ENCODE peak calls at places on chromosome 21, in ten cellular contexts. E is OCI-LY7, C is mesenchymal stem cell, D is hepatocyte, P is fibroblast of lung, G is osteoblast, V is PC-3, X is IMR-90, R is MM.1S, B is HCT116. T is an unnamed sample.

GRCh38 chr21:41247561-41247968 is 69.0 kb upstream of the FAM3B start:
- DNase-seq in E (no peak), C (no peak), D (no peak), P (peak), G (peak), V (no peak), X (peak), R (no peak), B (no peak), T (no peak)

GRCh38 chr21:39576518-39577128 is 36.1 kb upstream of the B3GALT5 start:
- DNase-seq in E (no peak), C (no peak), D (no peak), P (no peak), G (no peak), V (no peak), X (no peak), R (no peak), B (no peak), T (no peak)

GRCh38 chr21:16133248-16133647 is 403.5 kb downstream of the USP25 start:
- DNase-seq in E (no peak), C (no peak), D (no peak), P (no peak), G (no peak), V (no peak), X (no peak), R (no peak), B (no peak), T (no peak)

GRCh38 chr21:35375115-35375514 is 326.0 kb upstream of the RUNX1 start:
- DNase-seq in E (no peak), C (peak), D (peak), P (peak), G (no peak), V (peak), X (peak), R (no peak), B (no peak), T (peak)

GRCh38 chr21:41373253-41373652 is 11.4 kb downstream of the MX2 start:
- DNase-seq in E (no peak), C (no peak), D (no peak), P (no peak), G (no peak), V (no peak), X (no peak), R (no peak), B (no peak), T (no peak)

GRCh38 chr21:44092201-44092600 is 15.0 kb upstream of the PWP2 start:
- DNase-seq in E (no peak), C (no peak), D (no peak), P (no peak), G (peak), V (no peak), X (no peak), R (no peak), B (no peak), T (no peak)

GRCh38 chr21:27814226-27814625 is 847.3 kb upstream of the ADAMTS5 start:
- DNase-seq in E (no peak), C (no peak), D (no peak), P (no peak), G (no peak), V (no peak), X (no peak), R (no peak), B (no peak), T (no peak)

GRCh38 chr21:36821032-36821299 is 122.1 kb downstream of the SIM2 start:
- DNase-seq in E (no peak), C (no peak), D (no peak), P (no peak), G (no peak), V (no peak), X (no peak), R (no peak), B (no peak), T (no peak)

GRCh38 chr21:36732217-36732616 is 33.3 kb downstream of the SIM2 start:
- DNase-seq in E (no peak), C (no peak), D (no peak), P (no peak), G (no peak), V (no peak), X (no peak), R (no peak), B (no peak), T (no peak)

DNA sequence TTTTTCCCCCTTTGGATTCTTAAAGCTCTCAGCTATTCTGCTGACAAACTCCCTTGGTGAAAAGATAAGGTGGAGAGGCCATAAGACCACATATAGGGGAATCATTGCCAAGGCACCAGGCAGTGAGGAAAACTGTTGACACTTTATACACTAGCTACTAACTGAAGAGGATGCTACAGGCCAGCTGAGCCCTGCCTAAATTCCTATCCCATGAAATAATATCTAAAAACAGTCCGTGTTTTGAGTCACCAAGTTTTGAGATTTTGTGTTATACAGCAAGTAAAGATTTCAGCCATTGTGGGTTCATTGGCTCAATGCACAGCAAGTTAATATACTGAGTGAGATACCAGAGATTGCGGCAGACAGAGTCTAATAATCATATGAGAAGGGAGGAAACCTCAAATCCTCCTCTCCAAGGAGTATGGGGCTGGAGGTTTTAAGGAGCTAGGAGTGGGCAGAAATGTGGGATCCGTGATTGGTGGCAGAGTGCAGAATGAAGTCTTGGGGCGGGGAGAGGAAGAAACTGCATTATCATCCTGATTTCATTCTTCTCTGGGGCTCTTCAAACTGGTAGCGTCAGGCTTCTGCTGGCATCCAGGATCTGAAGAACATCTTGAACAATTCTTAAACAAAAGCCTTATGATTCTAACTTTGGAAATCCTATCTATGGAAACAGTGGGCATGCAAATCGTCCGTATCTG is 9.2 kb downstream of the CLDN8 start:
- DNase-seq in E (no peak), C (peak), D (no peak), P (peak), G (peak), V (peak), X (no peak), R (no peak), B (no peak), T (peak)
- H2AFZ ChIP-seq in E (no peak), C (no peak), D (no peak), P (peak), G (peak), V (peak), X (no peak), R (no peak), B (no peak), T (peak)

DNA sequence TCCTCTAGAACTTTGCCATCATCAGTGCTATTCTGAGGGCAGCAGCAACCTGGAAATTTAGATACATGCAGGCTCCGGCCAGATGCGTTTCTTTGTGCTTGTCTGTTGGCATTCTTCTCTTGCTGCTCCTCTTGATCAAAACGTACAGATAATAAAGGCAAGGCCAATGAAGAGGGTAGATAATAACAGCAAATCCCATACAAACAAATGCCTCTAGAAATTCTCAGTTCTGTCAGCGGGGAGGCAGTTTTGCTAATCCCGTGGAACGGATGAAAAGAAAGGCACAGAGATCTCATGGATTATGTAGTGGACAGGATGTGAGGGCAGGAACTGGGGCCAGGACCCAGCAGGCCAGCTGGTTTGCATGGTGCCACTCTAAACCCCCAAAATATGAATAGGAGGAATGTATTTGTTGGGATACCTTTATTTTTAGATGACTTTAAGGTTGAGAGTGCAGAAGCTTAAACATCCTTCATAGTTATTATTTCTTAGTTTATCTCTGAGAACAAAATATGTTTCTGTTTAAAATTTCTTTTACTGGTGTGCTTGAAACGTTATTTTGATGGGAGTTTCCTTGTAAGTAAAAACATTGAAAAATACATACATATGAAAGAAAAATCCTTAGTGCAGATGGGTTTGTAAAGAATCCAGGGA is 1.5 kb downstream of the ITSN1 start:
- DNase-seq in E (no peak), C (no peak), D (peak), P (peak), G (peak), V (peak), X (no peak), R (no peak), B (no peak), T (peak)
- H3K4me3 ChIP-seq in E (peak), C (peak), D (peak), P (peak), G (peak), V (peak), X (peak), R (peak), B (peak), T (peak)

DNA sequence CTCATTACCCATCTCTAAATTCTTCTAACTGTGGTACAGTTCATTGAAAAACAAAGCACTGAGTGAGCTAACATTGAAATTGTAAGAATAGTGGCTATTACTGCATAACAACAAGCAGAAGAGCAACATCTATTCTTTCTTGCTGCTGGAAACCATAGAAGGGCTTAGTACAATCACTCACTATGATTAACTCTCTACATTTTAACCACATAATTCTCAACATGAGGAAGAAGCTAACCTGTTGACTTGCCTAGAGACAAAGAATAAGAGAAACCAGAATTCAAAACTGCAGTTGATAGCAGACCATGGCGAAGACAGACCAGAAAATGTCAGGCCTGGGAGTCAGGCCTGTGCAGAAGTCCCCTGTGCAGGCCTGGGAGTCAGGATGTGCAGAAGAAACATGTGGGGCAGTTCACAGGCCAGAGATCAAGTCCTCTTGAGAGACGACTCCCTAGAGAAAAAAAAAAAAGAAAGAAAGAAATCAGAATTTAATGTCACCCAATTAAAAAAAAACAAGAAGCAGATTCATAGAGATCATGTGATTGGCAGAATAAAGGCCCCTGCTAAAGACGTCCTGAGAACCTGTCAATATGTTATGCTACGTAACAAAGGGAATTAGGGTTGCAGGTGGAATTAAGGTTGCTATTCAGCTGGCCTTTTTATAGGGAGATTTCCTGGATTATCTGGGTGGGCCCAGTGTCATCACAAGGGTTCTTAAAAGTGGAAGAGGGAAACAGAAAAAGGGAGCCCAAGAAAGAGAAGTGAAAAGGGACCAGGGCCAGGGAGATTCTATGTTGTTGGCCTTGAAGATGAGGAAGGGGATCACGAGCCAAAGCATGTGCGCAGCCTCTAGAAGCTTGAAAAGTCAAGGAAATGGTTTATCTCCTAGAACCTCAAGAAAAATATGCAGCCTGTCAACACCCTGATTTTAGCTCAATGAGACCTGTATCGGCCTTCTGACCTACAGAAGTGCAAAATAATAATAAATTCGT is 94.9 kb downstream of the MRPL39 start:
- DNase-seq in E (no peak), C (no peak), D (no peak), P (no peak), G (no peak), V (no peak), X (no peak), R (no peak), B (no peak), T (no peak)
- H2AFZ ChIP-seq in E (no peak), C (no peak), D (no peak), P (no peak), G (no peak), V (no peak), X (no peak), R (no peak), B (no peak), T (no peak)

GRCh38 chr21:45365608-45366241 is 39.2 kb upstream of the COL18A1 start:
- DNase-seq in E (no peak), C (peak), D (peak), P (peak), G (no peak), V (peak), X (peak), R (no peak), B (peak), T (peak)

GRCh38 chr21:45366476-45366875 is 38.5 kb upstream of the COL18A1 start:
- DNase-seq in E (no peak), C (no peak), D (no peak), P (no peak), G (no peak), V (no peak), X (no peak), R (no peak), B (no peak), T (no peak)

GRCh38 chr21:45365186-45365607 is 39.8 kb upstream of the COL18A1 start:
- DNase-seq in E (no peak), C (no peak), D (no peak), P (no peak), G (no peak), V (no peak), X (no peak), R (no peak), B (no peak), T (no peak)

GRCh38 chr21:45363921-45364463 is 41.0 kb upstream of the COL18A1 start:
- DNase-seq in E (no peak), C (peak), D (peak), P (peak), G (peak), V (peak), X (peak), R (no peak), B (peak), T (peak)

GRCh38 chr21:45364464-45365185 is 40.3 kb upstream of the COL18A1 start:
- DNase-seq in E (no peak), C (peak), D (no peak), P (peak), G (peak), V (no peak), X (peak), R (no peak), B (no peak), T (peak)
- H3K4me3 ChIP-seq in E (no peak), C (no peak), D (no peak), P (peak), G (peak), V (peak), X (no peak), R (no peak), B (peak), T (peak)